ENCODE peak calls at places on chromosomes 4 and X, in ten cellular contexts. T is stomach; F is testis; U is AG10803; O is HFF-Myc; N is heart left ventricle; R is IMR-90; G is right lobe of liver; B is CD8-positive, alpha-beta T cell; Q is foreskin fibroblast. A is an unnamed sample.

GRCh38 chr4:165458451-165458850 is 79.6 kb downstream of the CPE start:
- DNase-seq in T (no peak), F (no peak), U (peak), O (no peak), N (no peak), R (no peak), G (no peak), B (no peak), Q (no peak), A (no peak)

GRCh38 chrX:47501226-47502071 is 18.4 kb upstream of the ZNF41 start:
- DNase-seq in T (no peak), F (no peak), U (peak), O (peak), N (no peak), R (peak), G (no peak), B (no peak), Q (peak), A (peak)

GRCh38 chr4:133377286-133377685 is 228.2 kb downstream of the PCDH10 start:
- DNase-seq in T (no peak), F (no peak), U (no peak), O (no peak), N (no peak), R (no peak), G (no peak), B (no peak), Q (no peak), A (no peak)

GRCh38 chrX:115499112-115499805 is 61.7 kb upstream of the PLS3 start:
- DNase-seq in T (no peak), F (no peak), U (no peak), O (no peak), N (no peak), R (no peak), G (no peak), B (no peak), Q (no peak), A (peak)

GRCh38 chrX:71542825-71543224 is 9.9 kb downstream of the OGT start:
- DNase-seq in T (no peak), F (no peak), U (no peak), O (no peak), N (no peak), R (no peak), G (no peak), B (no peak), Q (no peak), A (no peak)

GRCh38 chr4:51932261-51932660 is 87.9 kb downstream of the LRRC66 start:
- DNase-seq in T (no peak), F (peak), U (peak), O (no peak), N (no peak), R (no peak), G (no peak), B (no peak), Q (no peak), A (no peak)

GRCh38 chr4:126758493-126758892 is 874.3 kb upstream of the INTU start:
- DNase-seq in T (no peak), F (no peak), U (no peak), O (no peak), N (no peak), R (no peak), G (peak), B (no peak), Q (no peak), A (no peak)

GRCh38 chr4:184731056-184731455 is 2.8 kb downstream of the CENPU start:
- DNase-seq in T (no peak), F (no peak), U (no peak), O (no peak), N (no peak), R (no peak), G (no peak), B (no peak), Q (no peak), A (no peak)

GRCh38 chr4:20318899-20319291 is 67.2 kb downstream of the SLIT2 start:
- DNase-seq in T (no peak), F (no peak), U (no peak), O (no peak), N (no peak), R (peak), G (no peak), B (no peak), Q (no peak), A (no peak)

GRCh38 chr4:37023504-37023903 is 221.0 kb upstream of the NWD2 start:
- DNase-seq in T (no peak), F (no peak), U (no peak), O (no peak), N (no peak), R (no peak), G (no peak), B (no peak), Q (no peak), A (peak)

GRCh38 chr4:157172011-157172410 is 48.5 kb upstream of the GRIA2 start:
- DNase-seq in T (no peak), F (no peak), U (peak), O (peak), N (no peak), R (peak), G (no peak), B (no peak), Q (peak), A (no peak)

GRCh38 chrX:8890794-8891193 is 89.6 kb upstream of the FAM9A start:
- DNase-seq in T (no peak), F (no peak), U (no peak), O (no peak), N (no peak), R (no peak), G (no peak), B (no peak), Q (no peak), A (no peak)

GRCh38 chr4:156633846-156634245 is 337.8 kb downstream of the PDGFC start:
- DNase-seq in T (no peak), F (no peak), U (no peak), O (no peak), N (no peak), R (no peak), G (no peak), B (no peak), Q (no peak), A (no peak)

GRCh38 chr4:6128221-6128871 is 72.0 kb downstream of the JAKMIP1 start:
- DNase-seq in T (no peak), F (no peak), U (no peak), O (no peak), N (no peak), R (no peak), G (no peak), B (no peak), Q (no peak), A (no peak)

DNA sequence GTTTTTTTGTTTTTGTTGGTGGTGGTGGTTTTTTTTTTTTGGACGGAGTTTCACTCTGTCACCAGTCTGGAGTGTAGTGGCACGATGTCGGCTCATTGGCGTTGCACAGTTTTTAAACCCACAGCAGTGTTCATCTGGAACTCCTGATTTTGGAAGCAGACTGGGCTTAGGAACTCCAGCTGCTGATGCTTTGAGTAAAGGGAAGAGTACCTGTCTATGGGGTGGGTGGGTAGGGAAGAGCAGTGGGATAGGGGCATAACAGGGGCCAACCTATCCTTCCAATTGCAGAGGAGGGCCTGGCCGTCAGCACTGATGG is 2.0 kb downstream of the CD99 start:
- DNase-seq in T (no peak), F (no peak), U (no peak), O (no peak), N (no peak), R (no peak), G (no peak), B (no peak), Q (peak), A (no peak)
- H3K4me3 ChIP-seq in T (peak), F (peak), U (peak), O (peak), N (peak), R (no peak), G (no peak), B (peak), Q (peak), A (no peak)

DNA sequence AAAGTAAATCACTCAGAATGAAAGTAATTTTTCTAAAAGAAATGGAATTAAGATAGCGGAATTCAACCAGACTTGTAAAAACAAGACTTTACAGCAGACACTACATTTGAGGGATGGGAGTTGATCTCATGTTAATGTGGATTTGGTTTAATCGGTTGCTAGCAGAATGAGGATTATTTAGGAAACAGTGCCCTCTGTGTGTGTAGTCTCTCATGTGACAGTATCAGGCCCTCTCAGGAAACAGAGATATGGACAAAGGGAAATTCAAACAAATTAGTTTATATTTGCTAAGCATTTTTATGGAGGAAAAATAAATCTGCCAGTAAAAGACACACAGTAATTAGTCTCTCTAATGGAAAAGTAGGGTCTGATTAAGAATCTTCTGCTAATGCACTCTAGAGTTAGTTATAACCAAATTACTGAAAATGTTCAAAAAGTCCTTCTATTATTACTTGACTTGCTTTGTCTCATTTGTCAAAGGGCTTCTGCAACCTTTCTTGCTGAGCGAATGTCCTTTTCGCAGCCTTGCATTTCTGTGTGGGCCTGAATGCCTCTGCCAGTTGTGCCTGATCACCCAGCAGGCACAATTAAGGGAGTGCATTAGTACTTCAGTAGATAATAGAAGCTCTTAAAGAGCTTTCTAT is 1282.3 kb upstream of the TENM3 start:
- DNase-seq in T (no peak), F (no peak), U (peak), O (no peak), N (no peak), R (no peak), G (no peak), B (no peak), Q (no peak), A (no peak)
- TF ChIP-seq CTCF in T (no peak), F (no peak), U (peak), O (no peak), N (no peak), R (peak), G (no peak), B (no peak), Q (peak), A (no peak)

DNA sequence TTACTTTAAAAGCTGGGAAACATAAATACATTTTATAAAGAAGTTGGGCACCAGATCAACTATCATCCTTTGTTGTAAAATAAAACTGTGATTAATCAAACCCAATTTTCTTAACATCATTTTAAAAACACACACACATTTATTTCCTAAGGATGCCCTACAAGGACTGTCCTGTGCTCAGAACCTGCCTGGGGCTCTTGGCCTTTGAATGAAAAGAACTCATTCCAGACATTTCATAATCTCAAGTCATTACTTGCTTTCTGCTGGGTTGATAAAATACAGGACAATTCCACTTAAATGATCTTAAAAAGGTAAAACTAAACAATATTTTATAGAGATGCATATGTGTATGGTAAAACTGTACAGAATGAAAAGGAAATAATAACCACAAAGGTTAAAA is 2.8 kb downstream of the SH3D19 start:
- DNase-seq in T (no peak), F (no peak), U (peak), O (no peak), N (no peak), R (no peak), G (no peak), B (no peak), Q (peak), A (no peak)
- H3K4me3 ChIP-seq in T (no peak), F (no peak), U (no peak), O (no peak), N (peak), R (no peak), G (no peak), B (no peak), Q (no peak), A (no peak)

GRCh38 chr4:42656736-42656985 is 244 bp downstream of the ATP8A1 start:
- DNase-seq in T (no peak), F (no peak), U (no peak), O (no peak), N (no peak), R (no peak), G (no peak), B (no peak), Q (no peak), A (no peak)
- TF ChIP-seq CTCF in T (no peak), F (no peak), U (no peak), O (no peak), N (no peak), R (no peak), G (no peak), B (no peak), Q (no peak), A (no peak)

GRCh38 chr4:107034982-107035710 is 967 bp downstream of the DKK2 start:
- DNase-seq in T (no peak), F (no peak), U (peak), O (no peak), N (peak), R (peak), G (no peak), B (no peak), Q (peak), A (no peak)

GRCh38 chr4:107034091-107034698 is 1.9 kb downstream of the DKK2 start:
- DNase-seq in T (no peak), F (peak), U (peak), O (no peak), N (peak), R (no peak), G (no peak), B (no peak), Q (peak), A (no peak)

GRCh38 chr4:107037188-107037587 is 1.1 kb upstream of the DKK2 start:
- DNase-seq in T (no peak), F (peak), U (peak), O (no peak), N (peak), R (peak), G (no peak), B (no peak), Q (peak), A (no peak)

GRCh38 chr4:107035711-107036601 is at the start of gene DKK2:
- DNase-seq in T (no peak), F (no peak), U (peak), O (no peak), N (peak), R (peak), G (no peak), B (no peak), Q (peak), A (no peak)

GRCh38 chr4:107036602-107037151 is 564 bp upstream of the DKK2 start:
- DNase-seq in T (no peak), F (no peak), U (no peak), O (no peak), N (peak), R (no peak), G (no peak), B (no peak), Q (peak), A (no peak)
- H3K4me3 ChIP-seq in T (peak), F (no peak), U (peak), O (peak), N (peak), R (peak), G (no peak), B (no peak), Q (peak), A (no peak)

GRCh38 chrX:131827935-131828334 is 195.2 kb upstream of the STK26 start:
- DNase-seq in T (no peak), F (no peak), U (no peak), O (no peak), N (no peak), R (no peak), G (no peak), B (no peak), Q (peak), A (peak)
- TF ChIP-seq CTCF in T (no peak), F (no peak), U (peak), O (no peak), N (no peak), R (peak), G (peak), B (no peak), Q (no peak), A (no peak)

GRCh38 chrX:69285881-69286545 is 120.8 kb upstream of the PJA1 start:
- DNase-seq in T (peak), F (peak), U (no peak), O (no peak), N (peak), R (no peak), G (peak), B (peak), Q (peak), A (peak)
- H3K4me3 ChIP-seq in T (peak), F (peak), U (peak), O (peak), N (peak), R (peak), G (peak), B (peak), Q (peak), A (peak)